ENCODE peak calls at places on chromosomes 5 and 9, in seven cellular contexts. H, S, Q, D, I, X and W are unnamed samples.
A peak's percentile ranks its signal among the peaks of the same experiment; 100 is the strongest.

GRCh38 chr9:37761511-37761910 is 7.9 kb downstream of the TRMT10B start:
- DNase-seq in H (no peak), S (no peak), Q (no peak), D (no peak), I (no peak), X (no peak), W (no peak)

GRCh38 chr5:143968071-143968878 is 156.3 kb downstream of the HMHB1 start:
- DNase-seq in H (peak; percentile 22), S (peak; percentile 22), Q (peak; percentile 34), D (no peak), I (peak; percentile 37), X (no peak), W (peak; percentile 13)

GRCh38 chr5:174141398-174141797 is 95.9 kb downstream of the NSG2 start:
- DNase-seq in H (no peak), S (no peak), Q (no peak), D (no peak), I (no peak), X (no peak), W (no peak)

GRCh38 chr9:840343-840742 is 1.2 kb upstream of the DMRT1 start:
- DNase-seq in H (no peak), S (no peak), Q (no peak), D (no peak), I (no peak), X (peak; percentile 73), W (no peak)

GRCh38 chr5:150515446-150515845 is 7.5 kb downstream of the NDST1 start:
- DNase-seq in H (no peak), S (no peak), Q (no peak), D (no peak), I (no peak), X (no peak), W (no peak)

GRCh38 chr5:179288101-179288808 is 57.0 kb downstream of the ADAMTS2 start:
- DNase-seq in H (no peak), S (no peak), Q (no peak), D (no peak), I (peak; percentile 89), X (no peak), W (no peak)

GRCh38 chr5:124923131-124923530 is 176.7 kb upstream of the ZNF608 start:
- DNase-seq in H (no peak), S (no peak), Q (no peak), D (no peak), I (no peak), X (no peak), W (no peak)

GRCh38 chr5:143471666-143472411 is 68.4 kb upstream of the NR3C1 start:
- DNase-seq in H (no peak), S (no peak), Q (no peak), D (no peak), I (no peak), X (no peak), W (no peak)

GRCh38 chr5:64437496-64437895 is 68.3 kb upstream of the RGS7BP start:
- DNase-seq in H (no peak), S (no peak), Q (no peak), D (no peak), I (no peak), X (no peak), W (no peak)

GRCh38 chr9:27528886-27529315 is 713 bp downstream of the MOB3B start:
- DNase-seq in H (no peak), S (no peak), Q (no peak), D (peak; percentile 34), I (no peak), X (peak; percentile 74), W (peak; percentile 40)

GRCh38 chr9:111959468-111959941 is 62.9 kb downstream of the UGCG start:
- DNase-seq in H (peak; percentile 19), S (peak; percentile 27), Q (no peak), D (no peak), I (no peak), X (no peak), W (no peak)
- TF ChIP-seq YY1 in H (no peak), S (no peak), Q (no peak), D (no peak), I (no peak), X (no peak), W (no peak)

DNA sequence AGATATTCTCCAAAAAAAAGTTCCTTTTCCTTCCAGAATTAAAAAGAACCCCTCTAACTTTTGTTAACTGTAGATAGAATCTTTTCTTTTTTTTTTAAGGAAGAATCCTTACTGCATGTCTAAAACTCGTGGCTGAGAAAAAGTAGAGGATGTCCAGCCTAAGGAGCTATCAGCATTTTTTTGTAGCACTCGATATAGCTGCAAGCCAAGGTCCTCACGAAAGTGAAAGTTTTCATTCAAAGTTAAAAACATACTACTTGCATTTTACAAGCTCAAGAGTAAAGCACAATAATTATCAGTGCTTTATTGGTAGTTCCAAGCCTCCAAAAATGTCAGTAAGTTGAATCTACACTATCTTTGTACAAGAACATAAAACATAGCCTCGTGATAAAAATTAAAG is 28.7 kb upstream of the ZSWIM6 start:
- DNase-seq in H (no peak), S (no peak), Q (no peak), D (no peak), I (no peak), X (no peak), W (no peak)
- H3K4me3 ChIP-seq in H (no peak overlapping the region), S (no peak overlapping the region), Q (no peak overlapping the region), D (no peak overlapping the region), I (no peak overlapping the region), X (no peak overlapping the region), W (no peak overlapping the region)

GRCh38 chr5:14464101-14464500 is 117.5 kb upstream of the OTULINL start:
- DNase-seq in H (no peak), S (no peak), Q (no peak), D (no peak), I (no peak), X (no peak), W (no peak)

GRCh38 chr5:14464661-14465060 is 116.9 kb upstream of the OTULINL start:
- DNase-seq in H (no peak), S (no peak), Q (no peak), D (no peak), I (no peak), X (no peak), W (no peak)

GRCh38 chr5:14463629-14464028 is 118.0 kb upstream of the OTULINL start:
- DNase-seq in H (no peak), S (no peak), Q (no peak), D (no peak), I (no peak), X (no peak), W (no peak)

GRCh38 chr5:14460844-14461398 is 120.7 kb upstream of the OTULINL start:
- DNase-seq in H (no peak), S (no peak), Q (no peak), D (no peak), I (no peak), X (no peak), W (no peak)

DNA sequence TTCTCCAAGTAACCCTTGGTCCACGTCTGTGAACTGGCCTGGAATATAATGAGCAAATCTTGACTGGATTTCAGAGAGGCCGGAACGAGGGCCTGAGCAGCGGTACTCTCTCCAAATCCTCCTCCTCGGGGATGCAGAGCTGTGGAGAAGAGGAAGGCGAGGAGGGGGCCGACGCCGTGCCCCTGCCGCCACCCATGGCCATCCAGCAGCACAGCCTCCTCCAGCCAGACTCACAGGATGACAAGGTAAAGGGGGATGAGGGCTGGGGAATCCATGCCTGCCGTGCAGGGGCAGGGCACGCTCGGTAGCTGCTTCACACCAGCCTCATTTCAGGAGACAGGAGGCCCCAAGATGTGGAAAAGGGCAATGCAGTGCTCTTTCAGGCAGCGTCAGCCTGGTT is 118.9 kb upstream of the OTULINL start:
- DNase-seq in H (no peak), S (no peak), Q (no peak), D (no peak), I (no peak), X (no peak), W (no peak)
- H3K36me3 ChIP-seq in H (peaks cover 30% of the 10 kb centered on the region), S (peaks cover 77% of the 10 kb centered on the region), Q (peaks cover 25% of the 10 kb centered on the region), D (no peaks in the 10 kb centered on the region), I (peaks cover 91% of the 10 kb centered on the region), X (peaks cover 19% of the 10 kb centered on the region), W (peaks cover 77% of the 10 kb centered on the region)

DNA sequence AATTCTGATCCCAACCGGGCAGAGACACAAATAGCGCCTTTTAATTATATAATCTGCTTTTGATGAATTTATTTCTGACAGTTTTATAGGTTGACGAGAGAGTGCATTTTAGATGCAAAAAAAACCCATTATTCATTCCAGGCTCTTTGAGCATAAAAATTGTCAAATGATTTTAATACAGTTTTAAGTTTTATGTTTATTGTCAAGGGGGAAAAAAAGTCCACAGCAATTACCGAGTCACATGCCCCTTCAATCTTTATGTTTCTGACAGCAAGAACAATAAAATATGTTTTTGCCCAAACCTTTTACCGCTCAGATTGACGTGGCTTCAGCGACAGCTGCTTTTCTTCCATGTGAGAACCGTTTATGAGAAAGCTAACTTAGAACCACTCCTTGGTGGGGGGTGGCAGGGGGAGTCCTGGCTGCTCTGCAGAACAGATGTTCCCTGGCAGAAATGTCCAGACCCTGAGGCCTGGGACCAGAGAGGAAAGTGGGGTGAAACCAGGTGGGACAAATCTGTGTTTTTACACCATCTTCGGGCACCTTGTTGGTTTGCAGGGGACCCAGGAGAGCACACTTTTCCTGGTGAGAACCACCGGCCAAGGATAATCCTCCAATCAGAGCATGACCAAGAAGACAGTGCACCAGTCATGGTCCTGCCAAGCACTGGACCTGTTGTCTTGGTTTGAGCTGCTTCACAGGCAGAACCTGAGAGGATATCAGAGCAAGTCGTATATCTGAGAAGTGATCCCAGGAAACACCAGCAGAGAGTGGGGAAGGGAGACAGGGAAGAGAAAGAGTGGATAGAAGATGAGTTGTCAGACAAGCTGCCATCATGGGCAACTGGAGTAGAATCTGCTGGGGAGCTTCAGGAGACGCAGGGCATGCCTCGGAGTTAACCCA is 178.8 kb upstream of the MVB12B start:
- DNase-seq in H (no peak), S (no peak), Q (no peak), D (no peak), I (peak; percentile 26), X (peak; percentile 28), W (no peak)
- TF ChIP-seq YY1 in H (no peak), S (no peak), Q (no peak), D (no peak), I (no peak), X (no peak), W (no peak)

DNA sequence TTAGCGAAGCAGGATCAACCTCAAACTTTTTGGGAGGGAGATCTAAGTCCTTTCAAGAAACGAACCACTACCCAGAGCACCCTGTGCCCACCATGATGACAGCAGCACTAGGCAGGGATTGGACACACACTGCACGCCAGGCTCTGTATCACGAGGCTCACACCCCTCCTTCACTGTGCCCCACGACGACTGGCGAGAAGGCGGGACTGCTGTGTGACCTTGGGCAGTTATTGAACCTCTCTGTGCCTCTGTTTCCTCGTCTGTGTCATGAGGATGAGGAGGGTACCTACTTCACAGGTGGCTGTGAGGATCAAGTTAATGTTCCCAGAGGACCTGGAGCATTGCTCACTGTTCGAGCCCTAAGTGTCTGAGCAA is 100.2 kb upstream of the COL5A1 start:
- DNase-seq in H (no peak), S (no peak), Q (no peak), D (no peak), I (no peak), X (no peak), W (no peak)
- H3K4me3 ChIP-seq in H (no peak overlapping the region), S (no peak overlapping the region), Q (no peak overlapping the region), D (no peak overlapping the region), I (no peak overlapping the region), X (no peak overlapping the region), W (no peak overlapping the region)